ENCODE peak calls at places on chromosomes 3 and 15, in eight cellular contexts. V is hepatocyte, R is iris pigment epithelial cell, B is NCI-H1092, U is adrenal gland, A is cerebellum, O is T-helper 1 cell, F is tibial artery. X is an unnamed sample.

GRCh38 chr3:195886181-195887141 is 21.9 kb downstream of the TNK2 start:
- DNase-seq in V (no peak), R (no peak), B (no peak), U (peak; percentile 80), A (no peak), O (no peak), F (no peak), X (no peak)

GRCh38 chr15:82919231-82919886 is 33.2 kb downstream of the HOMER2 start:
- DNase-seq in V (peak; percentile 24), R (peak; percentile 25), B (peak; percentile 3), U (peak; percentile 95), A (peak; percentile 79), O (no peak), F (no peak), X (no peak)

GRCh38 chr3:150825192-150825915 is 62.4 kb upstream of the SIAH2 start:
- DNase-seq in V (no peak), R (no peak), B (no peak), U (no peak), A (no peak), O (no peak), F (no peak), X (no peak)

GRCh38 chr15:69035205-69035917 is 20.9 kb downstream of the NOX5 start:
- DNase-seq in V (peak; percentile 43), R (no peak), B (no peak), U (no peak), A (no peak), O (no peak), F (no peak), X (no peak)

GRCh38 chr15:45862034-45862433 is 227.2 kb downstream of the SQOR start:
- DNase-seq in V (no peak), R (no peak), B (no peak), U (no peak), A (no peak), O (no peak), F (no peak), X (no peak)

GRCh38 chr3:46208167-46208704 is at the start of gene CCR1:
- DNase-seq in V (peak; percentile 65), R (peak; percentile 45), B (no peak), U (peak; percentile 76), A (no peak), O (no peak), F (peak; percentile 64), X (no peak)

GRCh38 chr15:87345955-87346354 is 910.6 kb downstream of the NTRK3 start:
- DNase-seq in V (no peak), R (no peak), B (no peak), U (no peak), A (no peak), O (no peak), F (no peak), X (no peak)

GRCh38 chr3:43769471-43770425 is 79.0 kb downstream of the ABHD5 start:
- DNase-seq in V (peak; percentile 98), R (peak; percentile 97), B (peak; percentile 53), U (peak; percentile 99), A (peak; percentile 81), O (peak; percentile 42), F (peak; percentile 99), X (peak; percentile 68)

GRCh38 chr15:57706405-57707209 is at the start of gene POLR2M:
- DNase-seq in V (peak; percentile 97), R (peak; percentile 100), B (peak; percentile 95), U (peak; percentile 99), A (peak; percentile 89), O (peak; percentile 74), F (peak; percentile 96), X (peak; percentile 77)

GRCh38 chr3:14299767-14300166 is 102.6 kb upstream of the SLC6A6 start:
- DNase-seq in V (no peak), R (no peak), B (no peak), U (no peak), A (no peak), O (no peak), F (no peak), X (no peak)

GRCh38 chr15:68653031-68653635 is 74.3 kb downstream of the CORO2B start:
- DNase-seq in V (no peak), R (no peak), B (no peak), U (no peak), A (no peak), O (no peak), F (no peak), X (no peak)

GRCh38 chr15:93246266-93247242 is 157.5 kb upstream of the RGMA start:
- DNase-seq in V (no peak), R (no peak), B (no peak), U (no peak), A (no peak), O (no peak), F (no peak), X (no peak)

GRCh38 chr15:73329501-73330200 is 39.1 kb downstream of the HCN4 start:
- DNase-seq in V (no peak), R (no peak), B (no peak), U (no peak), A (no peak), O (no peak), F (no peak), X (no peak)

GRCh38 chr3:43707998-43708397 is 17.3 kb downstream of the ABHD5 start:
- DNase-seq in V (no peak), R (peak; percentile 97), B (no peak), U (no peak), A (no peak), O (no peak), F (no peak), X (no peak)

GRCh38 chr15:27757050-27757449 is 342.1 kb downstream of the OCA2 start:
- DNase-seq in V (no peak), R (no peak), B (no peak), U (no peak), A (no peak), O (no peak), F (no peak), X (no peak)

GRCh38 chr3:42148982-42149432 is 57.9 kb downstream of the TRAK1 start:
- DNase-seq in V (peak; percentile 93), R (peak; percentile 96), B (no peak), U (peak; percentile 95), A (peak; percentile 98), O (no peak), F (peak; percentile 76), X (no peak)

GRCh38 chr3:14145236-14145635 is 20.4 kb downstream of the TMEM43 start:
- DNase-seq in V (no peak), R (peak; percentile 70), B (no peak), U (peak; percentile 58), A (no peak), O (no peak), F (no peak), X (no peak)

GRCh38 chr3:43213631-43214030 is 72.7 kb upstream of the SNRK start:
- DNase-seq in V (peak; percentile 42), R (no peak), B (no peak), U (no peak), A (no peak), O (no peak), F (no peak), X (no peak)

GRCh38 chr3:102225407-102226132 is 209.2 kb upstream of the ZPLD1 start:
- DNase-seq in V (peak; percentile 74), R (peak; percentile 83), B (peak; percentile 19), U (no peak), A (peak; percentile 2), O (no peak), F (no peak), X (no peak)

GRCh38 chr3:138933068-138933668 is 13.8 kb downstream of the FOXL2 start:
- DNase-seq in V (no peak), R (no peak), B (no peak), U (no peak), A (no peak), O (no peak), F (no peak), X (no peak)

GRCh38 chr3:11244131-11244677 is 28.0 kb upstream of the ATG7 start:
- DNase-seq in V (no peak), R (peak; percentile 69), B (no peak), U (no peak), A (no peak), O (no peak), F (no peak), X (no peak)

X was measured in effector CD8-positive, alpha-beta T cell.